ENCODE peak calls at places on chromosomes 2 and 18, in six cellular contexts. Y, F, Q, L, U and D are unnamed samples.

GRCh38 chr18:76487782-76488181 is 7.3 kb downstream of the ZNF516 start:
- DNase-seq in Y (peak; percentile 42), F (no peak), Q (no peak), L (no peak), U (no peak), D (no peak)

GRCh38 chr18:76528477-76529432 is 33.7 kb upstream of the ZNF516 start:
- DNase-seq in Y (peak; percentile 97), F (peak; percentile 75), Q (no peak), L (peak; percentile 82), U (no peak), D (no peak)

GRCh38 chr2:43340066-43340465 is 113.7 kb upstream of the ZFP36L2 start:
- DNase-seq in Y (no peak), F (peak; percentile 76), Q (no peak), L (no peak), U (no peak), D (no peak)

GRCh38 chr2:107569496-107569895 is 257.2 kb upstream of the RGPD4 start:
- DNase-seq in Y (no peak), F (no peak), Q (no peak), L (no peak), U (no peak), D (no peak)

GRCh38 chr2:128319457-128319772 is 747 bp upstream of the HS6ST1 start:
- DNase-seq in Y (no peak), F (no peak), Q (no peak), L (no peak), U (no peak), D (no peak)

GRCh38 chr2:39128919-39129391 is 8.1 kb upstream of the SOS1 start:
- DNase-seq in Y (peak; percentile 25), F (peak; percentile 33), Q (peak; percentile 48), L (no peak), U (no peak), D (peak; percentile 79)

GRCh38 chr2:96868555-96869280 is 1.2 kb downstream of the SEMA4C start:
- DNase-seq in Y (peak; percentile 96), F (peak; percentile 97), Q (peak; percentile 66), L (peak; percentile 97), U (peak; percentile 85), D (peak; percentile 47)

GRCh38 chr2:54239427-54239826 is 16.6 kb downstream of the TSPYL6 start:
- DNase-seq in Y (no peak), F (peak; percentile 69), Q (no peak), L (no peak), U (no peak), D (no peak)

GRCh38 chr18:49858309-49859005 is 45.1 kb upstream of the ACAA2 start:
- DNase-seq in Y (peak; percentile 69), F (peak; percentile 84), Q (peak; percentile 45), L (peak; percentile 73), U (peak; percentile 69), D (peak; percentile 30)

GRCh38 chr2:129376404-129377077 is 602.9 kb upstream of the RAB6C start:
- DNase-seq in Y (no peak), F (no peak), Q (no peak), L (no peak), U (no peak), D (no peak)

GRCh38 chr2:95215018-95215612 is 7.8 kb downstream of the ZNF892 start:
- DNase-seq in Y (no peak), F (peak; percentile 2), Q (no peak), L (no peak), U (no peak), D (no peak)

GRCh38 chr2:65485839-65486238 is 53.4 kb upstream of the SPRED2 start:
- DNase-seq in Y (no peak), F (no peak), Q (no peak), L (no peak), U (no peak), D (no peak)

GRCh38 chr2:27249077-27249890 is 13.6 kb downstream of the SLC30A3 start:
- DNase-seq in Y (no peak), F (no peak), Q (no peak), L (no peak), U (no peak), D (no peak)

GRCh38 chr2:113173563-113174368 is at the start of gene PSD4:
- DNase-seq in Y (peak; percentile 99), F (peak; percentile 49), Q (peak; percentile 80), L (no peak), U (peak; percentile 75), D (peak; percentile 92)

GRCh38 chr2:69177785-69178636 is 165.0 kb downstream of the ANTXR1 start:
- DNase-seq in Y (peak; percentile 98), F (peak; percentile 99), Q (no peak), L (peak; percentile 97), U (no peak), D (no peak)

GRCh38 chr2:79085382-79085781 is 2.4 kb downstream of the REG1B start:
- DNase-seq in Y (no peak), F (no peak), Q (no peak), L (no peak), U (no peak), D (no peak)

GRCh38 chr2:43445248-43445647 is 150.6 kb downstream of the THADA start:
- DNase-seq in Y (no peak), F (no peak), Q (no peak), L (no peak), U (no peak), D (no peak)

GRCh38 chr2:175726213-175726612 is 275.9 kb downstream of the LNPK start:
- DNase-seq in Y (no peak), F (no peak), Q (no peak), L (no peak), U (no peak), D (no peak)

GRCh38 chr2:135863231-135863630 is 13.0 kb downstream of the MCM6 start:
- DNase-seq in Y (no peak), F (no peak), Q (no peak), L (no peak), U (no peak), D (no peak)

GRCh38 chr2:150465703-150466569 is 21.5 kb downstream of the RND3 start:
- DNase-seq in Y (no peak), F (no peak), Q (no peak), L (no peak), U (no peak), D (no peak)

GRCh38 chr2:174195253-174195652 is 53.1 kb downstream of the OLA1 start:
- DNase-seq in Y (no peak), F (no peak), Q (no peak), L (no peak), U (no peak), D (no peak)

GRCh38 chr2:55107428-55107827 is 57.2 kb upstream of the RTN4 start:
- DNase-seq in Y (no peak), F (peak; percentile 42), Q (no peak), L (no peak), U (no peak), D (no peak)

GRCh38 chr2:51960846-51961335 is 929.0 kb upstream of the NRXN1 start:
- DNase-seq in Y (no peak), F (no peak), Q (no peak), L (no peak), U (no peak), D (no peak)

GRCh38 chr2:62363166-62363565 is 142.8 kb downstream of the TMEM17 start:
- DNase-seq in Y (no peak), F (no peak), Q (no peak), L (no peak), U (no peak), D (no peak)

GRCh38 chr2:239881031-239881471 is 144.1 kb downstream of the NDUFA10 start:
- DNase-seq in Y (no peak), F (no peak), Q (no peak), L (no peak), U (no peak), D (no peak)

GRCh38 chr2:129877795-129878775 is 101.4 kb upstream of the RAB6C start:
- DNase-seq in Y (peak; percentile 37), F (peak; percentile 75), Q (no peak), L (peak; percentile 75), U (peak; percentile 32), D (peak; percentile 26)

GRCh38 chr2:191845248-191845715 is 1.6 kb downstream of the CAVIN2 start:
- DNase-seq in Y (no peak), F (peak; percentile 75), Q (no peak), L (peak; percentile 83), U (no peak), D (no peak)

GRCh38 chr2:65545818-65546217 is 113.4 kb upstream of the SPRED2 start:
- DNase-seq in Y (no peak), F (peak; percentile 36), Q (no peak), L (no peak), U (no peak), D (no peak)

GRCh38 chr18:7904529-7904928 is 337.4 kb downstream of the PTPRM start:
- DNase-seq in Y (no peak), F (no peak), Q (no peak), L (no peak), U (no peak), D (no peak)

GRCh38 chr18:48728204-48728833 is 189.5 kb downstream of the CTIF start:
- DNase-seq in Y (peak; percentile 18), F (peak; percentile 98), Q (no peak), L (no peak), U (no peak), D (no peak)

GRCh38 chr2:69943841-69944604 is 17.4 kb downstream of the ASPRV1 start:
- DNase-seq in Y (peak; percentile 53), F (no peak), Q (no peak), L (no peak), U (no peak), D (no peak)

GRCh38 chr2:25903216-25903776 is 25.0 kb upstream of the ASXL2 start:
- DNase-seq in Y (no peak), F (no peak), Q (no peak), L (no peak), U (no peak), D (no peak)

GRCh38 chr2:232741284-232741683 is 35.1 kb downstream of the KCNJ13 start:
- DNase-seq in Y (no peak), F (no peak), Q (no peak), L (no peak), U (no peak), D (no peak)